ENCODE peak calls at places on chromosome 7, in six cellular contexts. One of them, this sample, is unnamed.

GRCh38 chr7:48139461-48139860 is 31.8 kb upstream of the ABCA13 start:
- DNase-seq in astrocyte of the cerebellum: no peak
- DNase-seq in GM12865: no peak
- DNase-seq in NCI-H748 treated with DMSO at 0.1 percent for 48 hours: no peak
- DNase-seq in GM10248: no peak
- DNase-seq in nephron progenitor cell: no peak
- DNase-seq in this sample: no peak

GRCh38 chr7:26684447-26684846 is 179.9 kb downstream of the SKAP2 start:
- DNase-seq in astrocyte of the cerebellum: no peak
- DNase-seq in GM12865: no peak
- DNase-seq in NCI-H748 treated with DMSO at 0.1 percent for 48 hours: peak
- DNase-seq in GM10248: no peak
- DNase-seq in nephron progenitor cell: no peak
- DNase-seq in this sample: no peak

GRCh38 chr7:47266799-47267198 is 315.1 kb downstream of the TNS3 start:
- DNase-seq in astrocyte of the cerebellum: no peak
- DNase-seq in GM12865: no peak
- DNase-seq in NCI-H748 treated with DMSO at 0.1 percent for 48 hours: no peak
- DNase-seq in GM10248: no peak
- DNase-seq in nephron progenitor cell: no peak
- DNase-seq in this sample: no peak

GRCh38 chr7:5382281-5383041 is 41.2 kb downstream of the TNRC18 start:
- DNase-seq in astrocyte of the cerebellum: no peak
- DNase-seq in GM12865: no peak
- DNase-seq in NCI-H748 treated with DMSO at 0.1 percent for 48 hours: no peak
- DNase-seq in GM10248: no peak
- DNase-seq in nephron progenitor cell: peak
- DNase-seq in this sample: no peak

GRCh38 chr7:89385414-89385813 is 589.9 kb upstream of the TEX47 start:
- DNase-seq in astrocyte of the cerebellum: no peak
- DNase-seq in GM12865: no peak
- DNase-seq in NCI-H748 treated with DMSO at 0.1 percent for 48 hours: no peak
- DNase-seq in GM10248: no peak
- DNase-seq in nephron progenitor cell: no peak
- DNase-seq in this sample: no peak

GRCh38 chr7:51289608-51290370 is 26.8 kb downstream of the COBL start:
- DNase-seq in astrocyte of the cerebellum: no peak
- DNase-seq in GM12865: no peak
- DNase-seq in NCI-H748 treated with DMSO at 0.1 percent for 48 hours: peak
- DNase-seq in GM10248: no peak
- DNase-seq in nephron progenitor cell: no peak
- DNase-seq in this sample: no peak

GRCh38 chr7:25795824-25796235 is 356.2 kb upstream of the NFE2L3 start:
- DNase-seq in astrocyte of the cerebellum: no peak
- DNase-seq in GM12865: peak
- DNase-seq in NCI-H748 treated with DMSO at 0.1 percent for 48 hours: no peak
- DNase-seq in GM10248: no peak
- DNase-seq in nephron progenitor cell: no peak
- DNase-seq in this sample: no peak

GRCh38 chr7:52017802-52018679 is 701.4 kb upstream of the COBL start:
- DNase-seq in astrocyte of the cerebellum: no peak
- DNase-seq in GM12865: peak
- DNase-seq in NCI-H748 treated with DMSO at 0.1 percent for 48 hours: peak
- DNase-seq in GM10248: peak
- DNase-seq in nephron progenitor cell: peak
- DNase-seq in this sample: peak

GRCh38 chr7:39644170-39644569 is 20.8 kb downstream of the RALA start:
- DNase-seq in astrocyte of the cerebellum: no peak
- DNase-seq in GM12865: no peak
- DNase-seq in NCI-H748 treated with DMSO at 0.1 percent for 48 hours: no peak
- DNase-seq in GM10248: no peak
- DNase-seq in nephron progenitor cell: no peak
- DNase-seq in this sample: no peak

GRCh38 chr7:30157217-30157616 is 22.4 kb downstream of the MTURN start:
- DNase-seq in astrocyte of the cerebellum: no peak
- DNase-seq in GM12865: no peak
- DNase-seq in NCI-H748 treated with DMSO at 0.1 percent for 48 hours: no peak
- DNase-seq in GM10248: no peak
- DNase-seq in nephron progenitor cell: no peak
- DNase-seq in this sample: no peak

GRCh38 chr7:120030871-120031270 is 242.1 kb upstream of the KCND2 start:
- DNase-seq in astrocyte of the cerebellum: no peak
- DNase-seq in GM12865: no peak
- DNase-seq in NCI-H748 treated with DMSO at 0.1 percent for 48 hours: no peak
- DNase-seq in GM10248: no peak
- DNase-seq in nephron progenitor cell: no peak
- DNase-seq in this sample: no peak

This sample was measured in NCI-H526 treated with DMSO at 0.1 percent for 48 hours.